ENCODE peak calls at places on chromosomes 5 and 9, in six cellular contexts. One of them, this sample, is unnamed.

GRCh38 chr9:113651896-113652295 is 188.4 kb downstream of the RGS3 start:
- DNase-seq in neuronal stem cell: no peak
- DNase-seq in IMR-90: no peak
- DNase-seq in trophoblast cell: no peak
- DNase-seq in mesenchymal stem cell: no peak
- DNase-seq in H9: no peak
- DNase-seq in this sample: no peak

GRCh38 chr5:8689773-8690172 is 820.8 kb downstream of the MTRR start:
- DNase-seq in trophoblast cell: no peak
- DNase-seq in H9: no peak
- DNase-seq in neuronal stem cell: no peak
- DNase-seq in IMR-90: no peak
- DNase-seq in mesenchymal stem cell: no peak
- DNase-seq in this sample: no peak

GRCh38 chr5:10288600-10289213 is 19.0 kb downstream of the CMBL start:
- DNase-seq in neuronal stem cell: no peak
- DNase-seq in trophoblast cell: no peak
- DNase-seq in IMR-90: no peak
- DNase-seq in H9: no peak
- DNase-seq in mesenchymal stem cell: no peak
- DNase-seq in this sample: no peak

GRCh38 chr5:139294372-139295165 is 1.0 kb downstream of the MATR3 start:
- DNase-seq in H9: no peak
- DNase-seq in IMR-90: peak; percentile 82
- DNase-seq in mesenchymal stem cell: peak; percentile 91
- DNase-seq in trophoblast cell: peak; percentile 62
- DNase-seq in neuronal stem cell: peak; percentile 82
- DNase-seq in this sample: peak; percentile 85

GRCh38 chr9:122382901-122383850 is 12.4 kb downstream of the PTGS1 start:
- DNase-seq in H9: no peak
- DNase-seq in mesenchymal stem cell: no peak
- DNase-seq in IMR-90: peak; percentile 56
- DNase-seq in neuronal stem cell: no peak
- DNase-seq in trophoblast cell: no peak
- DNase-seq in this sample: no peak

GRCh38 chr5:54469655-54470054 is 14.2 kb downstream of the HSPB3 start:
- DNase-seq in neuronal stem cell: no peak
- DNase-seq in trophoblast cell: no peak
- DNase-seq in mesenchymal stem cell: peak; percentile 41
- DNase-seq in IMR-90: peak; percentile 18
- DNase-seq in H9: no peak
- DNase-seq in this sample: no peak

GRCh38 chr5:76271836-76272235 is 131.2 kb upstream of the IQGAP2 start:
- DNase-seq in H9: no peak
- DNase-seq in trophoblast cell: peak; percentile 75
- DNase-seq in neuronal stem cell: no peak
- DNase-seq in IMR-90: no peak
- DNase-seq in mesenchymal stem cell: no peak
- DNase-seq in this sample: peak; percentile 57

GRCh38 chr5:10366310-10367297 is 13.1 kb downstream of the MARCHF6 start:
- DNase-seq in IMR-90: peak; percentile 54
- DNase-seq in trophoblast cell: no peak
- DNase-seq in H9: no peak
- DNase-seq in mesenchymal stem cell: peak; percentile 27
- DNase-seq in neuronal stem cell: no peak
- DNase-seq in this sample: no peak

GRCh38 chr5:35830587-35830986 is 26.1 kb upstream of the IL7R start:
- DNase-seq in trophoblast cell: no peak
- DNase-seq in H9: no peak
- DNase-seq in IMR-90: no peak
- DNase-seq in neuronal stem cell: no peak
- DNase-seq in mesenchymal stem cell: no peak
- DNase-seq in this sample: no peak

GRCh38 chr9:75623462-75623861 is 267.0 kb upstream of the PCSK5 start:
- DNase-seq in trophoblast cell: no peak
- DNase-seq in IMR-90: no peak
- DNase-seq in mesenchymal stem cell: no peak
- DNase-seq in neuronal stem cell: no peak
- DNase-seq in H9: no peak
- DNase-seq in this sample: no peak

DNA sequence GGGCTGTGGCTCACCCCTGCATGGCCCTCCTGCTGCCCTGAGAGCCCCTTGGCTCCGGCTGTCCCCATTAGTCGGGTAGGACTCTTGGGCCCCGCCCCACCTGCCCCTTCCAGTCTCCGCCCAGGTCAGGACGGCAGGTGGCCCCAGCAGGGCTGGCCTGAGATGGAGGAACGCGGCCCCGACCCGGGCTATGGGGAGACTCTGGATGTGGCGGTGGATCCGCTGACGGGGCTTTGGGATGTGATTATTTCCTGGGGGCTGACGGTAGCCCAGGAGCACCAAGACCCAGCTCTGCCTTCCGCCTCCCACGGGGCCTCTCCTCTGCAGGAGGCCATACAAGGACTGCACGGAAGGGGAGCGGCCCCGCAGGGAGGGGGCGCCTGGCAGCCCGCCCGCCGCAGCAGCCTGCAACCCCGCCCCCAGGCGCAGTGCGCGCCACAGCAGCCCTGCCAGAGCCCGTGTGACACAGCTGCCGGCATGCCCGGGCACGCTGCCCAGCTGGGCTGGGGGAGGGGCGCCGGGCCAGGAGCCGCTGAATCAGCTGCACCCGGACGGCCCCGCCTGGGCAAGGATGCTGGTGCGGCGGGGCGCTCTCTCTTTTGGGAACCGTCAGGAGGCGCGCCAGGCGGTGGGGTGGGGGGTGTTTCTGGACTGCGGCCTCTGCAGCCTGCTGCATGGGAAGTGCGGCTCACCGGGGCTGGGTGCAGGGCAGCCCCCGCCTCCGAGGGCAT is 9.2 kb downstream of the TMEM250 start:
- DNase-seq in mesenchymal stem cell: peak; percentile 87
- DNase-seq in H9: peak; percentile 90
- DNase-seq in neuronal stem cell: no peak
- DNase-seq in IMR-90: peak; percentile 87
- DNase-seq in trophoblast cell: peak; percentile 68
- DNase-seq in this sample: peak; percentile 63
- H2AK5ac ChIP-seq in mesenchymal stem cell: peak overlapping the region; percentile 88
- H2AK5ac ChIP-seq in H9: no peak overlapping the region
- H2AK5ac ChIP-seq in neuronal stem cell: peak overlapping the region; percentile 100
- H2AK5ac ChIP-seq in IMR-90: peak overlapping the region; percentile 95
- H2AK5ac ChIP-seq in trophoblast cell: peak overlapping the region; percentile 71
- H2AK5ac ChIP-seq in this sample: no peak overlapping the region

GRCh38 chr5:3155717-3156116 is 404.2 kb upstream of the IRX2 start:
- DNase-seq in H9: no peak
- DNase-seq in mesenchymal stem cell: no peak
- DNase-seq in trophoblast cell: no peak
- DNase-seq in neuronal stem cell: no peak
- DNase-seq in IMR-90: no peak
- DNase-seq in this sample: no peak
- H3K18ac ChIP-seq in H9: no peak overlapping the region
- H3K18ac ChIP-seq in mesenchymal stem cell: no peak overlapping the region
- H3K18ac ChIP-seq in trophoblast cell: no peak overlapping the region
- H3K18ac ChIP-seq in neuronal stem cell: peak overlapping the region; percentile 29
- H3K18ac ChIP-seq in IMR-90: no peak overlapping the region
- H3K18ac ChIP-seq in this sample: no peak overlapping the region

DNA sequence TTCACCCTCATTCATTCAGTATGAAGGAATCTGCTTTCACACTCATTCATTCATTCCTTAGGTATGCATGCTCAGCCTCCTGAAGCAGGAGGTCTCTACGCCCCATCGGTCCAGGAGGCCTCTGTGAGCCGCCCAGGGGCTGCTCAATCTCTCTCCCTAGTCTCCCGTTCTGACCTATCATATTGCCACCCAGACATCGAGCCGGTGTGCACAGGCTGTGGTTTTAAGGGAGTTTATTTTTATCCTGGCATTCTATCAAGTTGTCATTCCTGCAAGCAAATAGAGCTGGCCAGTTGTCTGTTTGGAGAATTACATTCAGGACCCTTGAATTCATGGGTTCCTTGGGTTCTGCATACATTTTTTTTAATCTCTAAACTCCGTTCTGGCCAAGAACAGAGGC is 80.8 kb downstream of the ADAMTS16 start:
- DNase-seq in neuronal stem cell: no peak
- DNase-seq in H9: no peak
- DNase-seq in mesenchymal stem cell: no peak
- DNase-seq in IMR-90: no peak
- DNase-seq in trophoblast cell: no peak
- DNase-seq in this sample: no peak
- H2AK5ac ChIP-seq in neuronal stem cell: no peak overlapping the region
- H2AK5ac ChIP-seq in H9: no peak overlapping the region
- H2AK5ac ChIP-seq in mesenchymal stem cell: no peak overlapping the region
- H2AK5ac ChIP-seq in IMR-90: no peak overlapping the region
- H2AK5ac ChIP-seq in trophoblast cell: no peak overlapping the region
- H2AK5ac ChIP-seq in this sample: no peak overlapping the region

GRCh38 chr5:171494452-171495121 is 75.1 kb downstream of the FGF18 start:
- DNase-seq in mesenchymal stem cell: peak; percentile 78
- DNase-seq in IMR-90: peak; percentile 59
- DNase-seq in neuronal stem cell: peak; percentile 67
- DNase-seq in trophoblast cell: peak; percentile 39
- DNase-seq in H9: peak; percentile 85
- DNase-seq in this sample: peak; percentile 89
- H3K18ac ChIP-seq in mesenchymal stem cell: peak overlapping the region; percentile 74
- H3K18ac ChIP-seq in IMR-90: peak overlapping the region; percentile 80
- H3K18ac ChIP-seq in neuronal stem cell: no peak overlapping the region
- H3K18ac ChIP-seq in trophoblast cell: no peak overlapping the region
- H3K18ac ChIP-seq in H9: peak overlapping the region; percentile 2
- H3K18ac ChIP-seq in this sample: peak overlapping the region; percentile 16

DNA sequence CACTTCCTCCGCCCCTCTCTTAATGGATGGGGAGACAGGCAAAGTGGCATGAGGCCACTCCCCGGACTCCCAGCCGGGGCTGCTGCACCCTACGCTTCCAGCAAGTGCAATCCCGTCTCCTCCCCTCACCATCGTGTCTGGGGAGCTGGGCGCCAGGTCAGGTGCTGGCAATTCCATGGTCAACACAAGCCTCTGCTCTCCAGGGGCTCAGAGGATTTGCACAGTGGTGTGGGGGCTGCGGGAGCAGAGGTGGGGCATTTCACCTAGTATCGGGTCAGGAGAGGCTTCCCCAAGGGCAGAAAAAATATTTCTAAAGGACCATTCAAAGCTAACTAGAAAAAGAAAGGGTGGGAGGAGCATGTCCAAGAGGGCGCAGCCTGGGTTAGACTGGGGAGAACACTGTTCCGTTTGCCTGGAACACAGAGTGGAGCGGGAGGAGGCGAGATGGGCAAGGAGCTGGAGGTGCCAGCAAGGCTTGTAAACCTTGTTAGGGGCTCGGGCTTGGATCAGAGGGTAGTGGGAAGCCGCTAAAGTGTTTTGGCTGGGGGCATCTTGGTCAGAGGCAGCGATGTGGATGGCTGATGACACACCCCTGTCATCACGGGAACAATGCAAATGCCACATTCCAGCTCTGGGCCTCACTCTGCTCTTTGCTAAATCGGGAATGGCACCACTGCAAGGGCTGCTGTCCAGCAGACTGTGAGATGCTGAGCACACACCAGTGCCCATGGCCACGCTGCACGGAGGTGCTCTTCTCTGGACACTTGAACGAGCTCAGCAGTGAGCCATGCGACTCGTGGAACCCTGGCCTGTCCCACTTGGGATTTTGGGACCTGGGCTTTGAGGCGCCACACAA is 191.7 kb downstream of the CDK5RAP2 start:
- DNase-seq in H9: no peak
- DNase-seq in IMR-90: no peak
- DNase-seq in mesenchymal stem cell: no peak
- DNase-seq in trophoblast cell: no peak
- DNase-seq in neuronal stem cell: no peak
- DNase-seq in this sample: peak; percentile 71
- H2AK5ac ChIP-seq in H9: no peak overlapping the region
- H2AK5ac ChIP-seq in IMR-90: no peak overlapping the region
- H2AK5ac ChIP-seq in mesenchymal stem cell: no peak overlapping the region
- H2AK5ac ChIP-seq in trophoblast cell: no peak overlapping the region
- H2AK5ac ChIP-seq in neuronal stem cell: no peak overlapping the region
- H2AK5ac ChIP-seq in this sample: no peak overlapping the region